ENCODE peak calls at places on chromosomes 2 and 18, in nine cellular contexts. One of them, this sample, is unnamed. For H3K9me3, the result is how much of the 10 kb centered on the place peaks cover.

GRCh38 chr18:46815661-46816060 is 58.8 kb upstream of the ST8SIA5 start:
- DNase-seq in left ventricle myocardium inferior: no peak
- DNase-seq in HepG2: peak
- DNase-seq in SJSA1: no peak
- DNase-seq in endothelial cell of umbilical vein: no peak
- DNase-seq in body of pancreas: no peak
- DNase-seq in tibial artery: no peak
- DNase-seq in neuronal stem cell: no peak
- DNase-seq in CD4-positive, CD25-positive, alpha-beta regulatory T cell: no peak
- DNase-seq in this sample: no peak

GRCh38 chr2:241804326-241805276 is 4.4 kb upstream of the NEU4 start:
- DNase-seq in left ventricle myocardium inferior: no peak
- DNase-seq in HepG2: peak
- DNase-seq in SJSA1: no peak
- DNase-seq in endothelial cell of umbilical vein: no peak
- DNase-seq in body of pancreas: peak
- DNase-seq in tibial artery: peak
- DNase-seq in neuronal stem cell: no peak
- DNase-seq in CD4-positive, CD25-positive, alpha-beta regulatory T cell: no peak
- DNase-seq in this sample: no peak

GRCh38 chr2:85019121-85019520 is 48.2 kb downstream of the KCMF1 start:
- DNase-seq in left ventricle myocardium inferior: no peak
- DNase-seq in HepG2: peak
- DNase-seq in SJSA1: no peak
- DNase-seq in endothelial cell of umbilical vein: no peak
- DNase-seq in body of pancreas: no peak
- DNase-seq in tibial artery: no peak
- DNase-seq in neuronal stem cell: no peak
- DNase-seq in CD4-positive, CD25-positive, alpha-beta regulatory T cell: no peak
- DNase-seq in this sample: no peak

GRCh38 chr2:121650554-121650930 is 1.3 kb upstream of the CLASP1 start:
- DNase-seq in left ventricle myocardium inferior: no peak
- DNase-seq in HepG2: no peak
- DNase-seq in SJSA1: peak
- DNase-seq in endothelial cell of umbilical vein: no peak
- DNase-seq in body of pancreas: no peak
- DNase-seq in tibial artery: no peak
- DNase-seq in neuronal stem cell: peak
- DNase-seq in CD4-positive, CD25-positive, alpha-beta regulatory T cell: no peak
- DNase-seq in this sample: no peak

GRCh38 chr2:42510191-42510929 is 16.6 kb upstream of the KCNG3 start:
- DNase-seq in left ventricle myocardium inferior: no peak
- DNase-seq in HepG2: no peak
- DNase-seq in SJSA1: no peak
- DNase-seq in endothelial cell of umbilical vein: peak
- DNase-seq in body of pancreas: no peak
- DNase-seq in tibial artery: no peak
- DNase-seq in neuronal stem cell: no peak
- DNase-seq in CD4-positive, CD25-positive, alpha-beta regulatory T cell: no peak
- DNase-seq in this sample: no peak

GRCh38 chr18:31581498-31582197 is 10.0 kb upstream of the TTR start:
- DNase-seq in left ventricle myocardium inferior: no peak
- DNase-seq in HepG2: peak
- DNase-seq in SJSA1: no peak
- DNase-seq in endothelial cell of umbilical vein: peak
- DNase-seq in body of pancreas: no peak
- DNase-seq in tibial artery: no peak
- DNase-seq in neuronal stem cell: no peak
- DNase-seq in CD4-positive, CD25-positive, alpha-beta regulatory T cell: no peak
- DNase-seq in this sample: no peak

GRCh38 chr18:74499633-74500032 is 3.5 kb downstream of the CNDP2 start:
- DNase-seq in left ventricle myocardium inferior: peak
- DNase-seq in HepG2: no peak
- DNase-seq in SJSA1: peak
- DNase-seq in endothelial cell of umbilical vein: no peak
- DNase-seq in body of pancreas: peak
- DNase-seq in tibial artery: peak
- DNase-seq in neuronal stem cell: no peak
- DNase-seq in CD4-positive, CD25-positive, alpha-beta regulatory T cell: no peak
- DNase-seq in this sample: peak

GRCh38 chr2:240136671-240137292 is 677 bp upstream of the COPS9 start:
- DNase-seq in left ventricle myocardium inferior: no peak
- DNase-seq in HepG2: no peak
- DNase-seq in SJSA1: no peak
- DNase-seq in endothelial cell of umbilical vein: no peak
- DNase-seq in body of pancreas: no peak
- DNase-seq in tibial artery: peak
- DNase-seq in neuronal stem cell: no peak
- DNase-seq in CD4-positive, CD25-positive, alpha-beta regulatory T cell: no peak
- DNase-seq in this sample: no peak

GRCh38 chr2:71505770-71506140 is 52.4 kb downstream of the DYSF start:
- DNase-seq in left ventricle myocardium inferior: no peak
- DNase-seq in HepG2: no peak
- DNase-seq in SJSA1: no peak
- DNase-seq in endothelial cell of umbilical vein: no peak
- DNase-seq in body of pancreas: no peak
- DNase-seq in tibial artery: no peak
- DNase-seq in neuronal stem cell: no peak
- DNase-seq in CD4-positive, CD25-positive, alpha-beta regulatory T cell: no peak
- DNase-seq in this sample: no peak

GRCh38 chr2:241218131-241219029 is 29.9 kb downstream of the ANO7 start:
- DNase-seq in left ventricle myocardium inferior: peak
- DNase-seq in HepG2: peak
- DNase-seq in SJSA1: peak
- DNase-seq in endothelial cell of umbilical vein: peak
- DNase-seq in body of pancreas: peak
- DNase-seq in tibial artery: no peak
- DNase-seq in neuronal stem cell: peak
- DNase-seq in CD4-positive, CD25-positive, alpha-beta regulatory T cell: peak
- DNase-seq in this sample: peak

DNA sequence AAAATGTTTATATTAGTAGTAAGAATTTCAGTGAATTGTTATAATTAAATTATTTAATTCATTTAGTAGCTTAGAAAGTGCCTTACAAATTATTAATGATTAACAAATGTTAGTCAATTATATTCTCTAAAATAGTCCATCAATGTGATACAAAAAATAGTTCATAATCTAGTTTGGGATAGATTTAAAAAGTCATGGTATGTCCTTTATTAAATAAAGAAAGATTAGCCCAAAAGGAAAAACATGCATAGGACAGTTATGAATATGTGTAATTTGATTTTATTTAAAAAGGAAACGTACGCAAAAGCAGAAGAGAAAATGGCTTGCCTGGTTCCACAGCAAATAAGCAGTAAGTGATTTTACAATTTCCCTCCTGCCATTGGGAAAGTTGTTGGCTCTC is 768.5 kb downstream of the TRIB2 start:
- DNase-seq in left ventricle myocardium inferior: no peak
- DNase-seq in HepG2: no peak
- DNase-seq in SJSA1: no peak
- DNase-seq in endothelial cell of umbilical vein: no peak
- DNase-seq in body of pancreas: no peak
- DNase-seq in tibial artery: no peak
- DNase-seq in neuronal stem cell: no peak
- DNase-seq in CD4-positive, CD25-positive, alpha-beta regulatory T cell: no peak
- DNase-seq in this sample: no peak
- H3K9me3 ChIP-seq in left ventricle myocardium inferior: under half
- H3K9me3 ChIP-seq in HepG2: half or more
- H3K9me3 ChIP-seq in SJSA1: under half
- H3K9me3 ChIP-seq in endothelial cell of umbilical vein: under half
- H3K9me3 ChIP-seq in body of pancreas: under half
- H3K9me3 ChIP-seq in tibial artery: under half
- H3K9me3 ChIP-seq in neuronal stem cell: under half
- H3K9me3 ChIP-seq in CD4-positive, CD25-positive, alpha-beta regulatory T cell: under half
- H3K9me3 ChIP-seq in this sample: under half

GRCh38 chr18:67266591-67267237 is 249.8 kb downstream of the DSEL start:
- DNase-seq in left ventricle myocardium inferior: no peak
- DNase-seq in HepG2: no peak
- DNase-seq in SJSA1: peak
- DNase-seq in endothelial cell of umbilical vein: peak
- DNase-seq in body of pancreas: no peak
- DNase-seq in tibial artery: no peak
- DNase-seq in neuronal stem cell: no peak
- DNase-seq in CD4-positive, CD25-positive, alpha-beta regulatory T cell: no peak
- DNase-seq in this sample: no peak

GRCh38 chr18:67269206-67269605 is 247.3 kb downstream of the DSEL start:
- DNase-seq in left ventricle myocardium inferior: no peak
- DNase-seq in HepG2: no peak
- DNase-seq in SJSA1: no peak
- DNase-seq in endothelial cell of umbilical vein: no peak
- DNase-seq in body of pancreas: no peak
- DNase-seq in tibial artery: no peak
- DNase-seq in neuronal stem cell: no peak
- DNase-seq in CD4-positive, CD25-positive, alpha-beta regulatory T cell: no peak
- DNase-seq in this sample: no peak

GRCh38 chr18:67266246-67266570 is 250.3 kb downstream of the DSEL start:
- DNase-seq in left ventricle myocardium inferior: no peak
- DNase-seq in HepG2: no peak
- DNase-seq in SJSA1: no peak
- DNase-seq in endothelial cell of umbilical vein: no peak
- DNase-seq in body of pancreas: no peak
- DNase-seq in tibial artery: no peak
- DNase-seq in neuronal stem cell: no peak
- DNase-seq in CD4-positive, CD25-positive, alpha-beta regulatory T cell: no peak
- DNase-seq in this sample: no peak

GRCh38 chr18:67265464-67266245 is 250.9 kb downstream of the DSEL start:
- DNase-seq in left ventricle myocardium inferior: no peak
- DNase-seq in HepG2: no peak
- DNase-seq in SJSA1: peak
- DNase-seq in endothelial cell of umbilical vein: peak
- DNase-seq in body of pancreas: no peak
- DNase-seq in tibial artery: no peak
- DNase-seq in neuronal stem cell: no peak
- DNase-seq in CD4-positive, CD25-positive, alpha-beta regulatory T cell: no peak
- DNase-seq in this sample: no peak

GRCh38 chr18:67268530-67268929 is 248.0 kb downstream of the DSEL start:
- DNase-seq in left ventricle myocardium inferior: no peak
- DNase-seq in HepG2: no peak
- DNase-seq in SJSA1: no peak
- DNase-seq in endothelial cell of umbilical vein: no peak
- DNase-seq in body of pancreas: no peak
- DNase-seq in tibial artery: no peak
- DNase-seq in neuronal stem cell: no peak
- DNase-seq in CD4-positive, CD25-positive, alpha-beta regulatory T cell: no peak
- DNase-seq in this sample: no peak
- H3K9me3 ChIP-seq in left ventricle myocardium inferior: under half
- H3K9me3 ChIP-seq in HepG2: under half
- H3K9me3 ChIP-seq in SJSA1: under half
- H3K9me3 ChIP-seq in endothelial cell of umbilical vein: under half
- H3K9me3 ChIP-seq in body of pancreas: under half
- H3K9me3 ChIP-seq in tibial artery: under half
- H3K9me3 ChIP-seq in neuronal stem cell: under half
- H3K9me3 ChIP-seq in CD4-positive, CD25-positive, alpha-beta regulatory T cell: under half
- H3K9me3 ChIP-seq in this sample: under half

GRCh38 chr18:79897940-79898625 is 53.4 kb downstream of the SLC66A2 start:
- DNase-seq in left ventricle myocardium inferior: no peak
- DNase-seq in HepG2: no peak
- DNase-seq in SJSA1: no peak
- DNase-seq in endothelial cell of umbilical vein: no peak
- DNase-seq in body of pancreas: no peak
- DNase-seq in tibial artery: peak
- DNase-seq in neuronal stem cell: no peak
- DNase-seq in CD4-positive, CD25-positive, alpha-beta regulatory T cell: no peak
- DNase-seq in this sample: no peak

GRCh38 chr18:79896746-79897145 is 54.7 kb downstream of the SLC66A2 start:
- DNase-seq in left ventricle myocardium inferior: no peak
- DNase-seq in HepG2: no peak
- DNase-seq in SJSA1: no peak
- DNase-seq in endothelial cell of umbilical vein: no peak
- DNase-seq in body of pancreas: no peak
- DNase-seq in tibial artery: no peak
- DNase-seq in neuronal stem cell: no peak
- DNase-seq in CD4-positive, CD25-positive, alpha-beta regulatory T cell: no peak
- DNase-seq in this sample: no peak

GRCh38 chr18:79900610-79901570 is 50.6 kb downstream of the SLC66A2 start:
- DNase-seq in left ventricle myocardium inferior: no peak
- DNase-seq in HepG2: no peak
- DNase-seq in SJSA1: no peak
- DNase-seq in endothelial cell of umbilical vein: no peak
- DNase-seq in body of pancreas: no peak
- DNase-seq in tibial artery: peak
- DNase-seq in neuronal stem cell: no peak
- DNase-seq in CD4-positive, CD25-positive, alpha-beta regulatory T cell: no peak
- DNase-seq in this sample: no peak

GRCh38 chr18:79899609-79900435 is 51.6 kb downstream of the SLC66A2 start:
- DNase-seq in left ventricle myocardium inferior: no peak
- DNase-seq in HepG2: no peak
- DNase-seq in SJSA1: no peak
- DNase-seq in endothelial cell of umbilical vein: no peak
- DNase-seq in body of pancreas: no peak
- DNase-seq in tibial artery: no peak
- DNase-seq in neuronal stem cell: no peak
- DNase-seq in CD4-positive, CD25-positive, alpha-beta regulatory T cell: no peak
- DNase-seq in this sample: no peak

DNA sequence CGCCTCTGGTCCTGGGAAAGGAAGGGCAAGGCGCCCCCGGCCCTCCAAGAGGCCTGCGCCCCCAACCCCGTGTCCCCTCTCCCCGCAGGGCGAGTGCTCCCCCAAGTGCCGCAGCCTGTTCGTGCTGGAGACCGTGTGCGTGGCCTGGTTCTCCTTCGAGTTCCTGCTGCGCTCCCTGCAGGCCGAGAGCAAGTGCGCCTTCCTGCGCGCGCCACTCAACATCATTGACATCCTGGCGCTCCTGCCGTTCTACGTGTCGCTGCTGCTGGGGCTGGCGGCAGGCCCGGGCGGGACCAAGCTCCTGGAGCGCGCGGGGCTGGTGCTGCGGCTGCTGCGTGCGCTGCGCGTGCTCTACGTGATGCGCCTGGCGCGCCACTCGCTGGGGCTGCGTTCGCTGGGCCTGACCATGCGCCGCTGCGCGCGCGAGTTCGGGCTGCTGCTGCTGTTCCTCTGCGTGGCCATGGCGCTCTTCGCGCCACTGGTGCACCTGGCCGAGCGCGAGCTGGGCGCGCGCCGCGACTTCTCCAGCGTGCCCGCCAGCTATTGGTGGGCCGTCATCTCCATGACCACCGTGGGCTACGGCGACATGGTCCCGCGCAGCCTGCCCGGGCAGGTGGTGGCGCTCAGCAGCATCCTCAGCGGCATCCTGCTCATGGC is 52.4 kb downstream of the SLC66A2 start:
- DNase-seq in left ventricle myocardium inferior: no peak
- DNase-seq in HepG2: no peak
- DNase-seq in SJSA1: no peak
- DNase-seq in endothelial cell of umbilical vein: no peak
- DNase-seq in body of pancreas: no peak
- DNase-seq in tibial artery: no peak
- DNase-seq in neuronal stem cell: no peak
- DNase-seq in CD4-positive, CD25-positive, alpha-beta regulatory T cell: no peak
- DNase-seq in this sample: no peak
- H3K9me3 ChIP-seq in left ventricle myocardium inferior: half or more
- H3K9me3 ChIP-seq in HepG2: under half
- H3K9me3 ChIP-seq in SJSA1: under half
- H3K9me3 ChIP-seq in endothelial cell of umbilical vein: under half
- H3K9me3 ChIP-seq in body of pancreas: under half
- H3K9me3 ChIP-seq in tibial artery: under half
- H3K9me3 ChIP-seq in neuronal stem cell: under half
- H3K9me3 ChIP-seq in CD4-positive, CD25-positive, alpha-beta regulatory T cell: under half
- H3K9me3 ChIP-seq in this sample: half or more

DNA sequence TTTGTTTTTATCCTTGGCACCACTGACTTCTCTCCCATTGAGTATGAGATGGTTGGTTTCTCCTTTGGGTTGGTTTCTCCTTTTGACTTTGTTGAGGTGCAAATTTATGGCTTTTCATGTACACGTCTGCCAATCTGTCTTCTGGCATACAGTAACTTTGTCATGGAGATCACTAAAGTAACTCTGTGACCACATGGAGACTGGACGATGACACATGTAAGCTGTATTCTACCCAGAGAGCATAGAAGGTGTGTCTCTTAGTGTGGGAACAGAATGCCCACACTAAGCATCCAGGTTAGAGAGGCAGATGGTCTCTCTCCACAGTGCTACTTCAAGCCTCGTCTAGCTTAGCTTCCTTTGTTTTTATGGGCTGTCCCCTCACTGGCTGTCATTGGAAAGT is 897.5 kb downstream of the SUCLG1 start:
- DNase-seq in left ventricle myocardium inferior: no peak
- DNase-seq in HepG2: no peak
- DNase-seq in SJSA1: no peak
- DNase-seq in endothelial cell of umbilical vein: no peak
- DNase-seq in body of pancreas: no peak
- DNase-seq in tibial artery: no peak
- DNase-seq in neuronal stem cell: no peak
- DNase-seq in CD4-positive, CD25-positive, alpha-beta regulatory T cell: no peak
- DNase-seq in this sample: no peak
- H3K9me3 ChIP-seq in left ventricle myocardium inferior: under half
- H3K9me3 ChIP-seq in HepG2: half or more
- H3K9me3 ChIP-seq in SJSA1: under half
- H3K9me3 ChIP-seq in endothelial cell of umbilical vein: under half
- H3K9me3 ChIP-seq in body of pancreas: under half
- H3K9me3 ChIP-seq in tibial artery: under half
- H3K9me3 ChIP-seq in neuronal stem cell: under half
- H3K9me3 ChIP-seq in CD4-positive, CD25-positive, alpha-beta regulatory T cell: under half
- H3K9me3 ChIP-seq in this sample: under half